ENCODE peak calls at places on chromosome X, in seven cellular contexts. One of them, this sample, is unnamed.

GRCh38 chrX:153864561-153865320 is 21.2 kb downstream of the L1CAM start:
- DNase-seq in BE2C: peak
- DNase-seq in GM20000: no peak
- DNase-seq in coronary artery: no peak
- DNase-seq in astrocyte: no peak
- DNase-seq in choroid plexus epithelial cell: no peak
- DNase-seq in tibial artery: no peak
- DNase-seq in this sample: no peak

GRCh38 chrX:56802921-56803848 is 74.1 kb downstream of the NBDY start:
- DNase-seq in BE2C: no peak
- DNase-seq in GM20000: no peak
- DNase-seq in coronary artery: peak
- DNase-seq in astrocyte: peak
- DNase-seq in choroid plexus epithelial cell: peak
- DNase-seq in tibial artery: peak
- DNase-seq in this sample: peak

GRCh38 chrX:47200385-47201150 is 6.9 kb downstream of the UBA1 start:
- DNase-seq in BE2C: no peak
- DNase-seq in GM20000: no peak
- DNase-seq in coronary artery: no peak
- DNase-seq in astrocyte: peak
- DNase-seq in choroid plexus epithelial cell: peak
- DNase-seq in tibial artery: peak
- DNase-seq in this sample: no peak

GRCh38 chrX:10750581-10750980 is 130.2 kb upstream of the MID1 start:
- DNase-seq in BE2C: no peak
- DNase-seq in GM20000: no peak
- DNase-seq in coronary artery: no peak
- DNase-seq in astrocyte: peak
- DNase-seq in choroid plexus epithelial cell: no peak
- DNase-seq in tibial artery: no peak
- DNase-seq in this sample: no peak

GRCh38 chrX:25028726-25029125 is 13.0 kb upstream of the ARX start:
- DNase-seq in BE2C: no peak
- DNase-seq in GM20000: no peak
- DNase-seq in coronary artery: no peak
- DNase-seq in astrocyte: peak
- DNase-seq in choroid plexus epithelial cell: peak
- DNase-seq in tibial artery: no peak
- DNase-seq in this sample: peak

GRCh38 chrX:64394059-64394873 is 986 bp downstream of the MTMR8 start:
- DNase-seq in BE2C: no peak
- DNase-seq in GM20000: no peak
- DNase-seq in coronary artery: no peak
- DNase-seq in astrocyte: no peak
- DNase-seq in choroid plexus epithelial cell: no peak
- DNase-seq in tibial artery: no peak
- DNase-seq in this sample: no peak

GRCh38 chrX:44898411-44899221 is 25.6 kb downstream of the KDM6A start:
- DNase-seq in BE2C: no peak
- DNase-seq in GM20000: no peak
- DNase-seq in coronary artery: no peak
- DNase-seq in astrocyte: peak
- DNase-seq in choroid plexus epithelial cell: peak
- DNase-seq in tibial artery: no peak
- DNase-seq in this sample: no peak

GRCh38 chrX:2677764-2678163 is 13.3 kb upstream of the CD99 start:
- DNase-seq in BE2C: no peak
- DNase-seq in GM20000: no peak
- DNase-seq in coronary artery: peak
- DNase-seq in astrocyte: peak
- DNase-seq in choroid plexus epithelial cell: peak
- DNase-seq in tibial artery: peak
- DNase-seq in this sample: peak

GRCh38 chrX:22360129-22360528 is 87.4 kb downstream of the CBLL2 start:
- DNase-seq in BE2C: no peak
- DNase-seq in GM20000: no peak
- DNase-seq in coronary artery: no peak
- DNase-seq in astrocyte: no peak
- DNase-seq in choroid plexus epithelial cell: no peak
- DNase-seq in tibial artery: no peak
- DNase-seq in this sample: no peak

DNA sequence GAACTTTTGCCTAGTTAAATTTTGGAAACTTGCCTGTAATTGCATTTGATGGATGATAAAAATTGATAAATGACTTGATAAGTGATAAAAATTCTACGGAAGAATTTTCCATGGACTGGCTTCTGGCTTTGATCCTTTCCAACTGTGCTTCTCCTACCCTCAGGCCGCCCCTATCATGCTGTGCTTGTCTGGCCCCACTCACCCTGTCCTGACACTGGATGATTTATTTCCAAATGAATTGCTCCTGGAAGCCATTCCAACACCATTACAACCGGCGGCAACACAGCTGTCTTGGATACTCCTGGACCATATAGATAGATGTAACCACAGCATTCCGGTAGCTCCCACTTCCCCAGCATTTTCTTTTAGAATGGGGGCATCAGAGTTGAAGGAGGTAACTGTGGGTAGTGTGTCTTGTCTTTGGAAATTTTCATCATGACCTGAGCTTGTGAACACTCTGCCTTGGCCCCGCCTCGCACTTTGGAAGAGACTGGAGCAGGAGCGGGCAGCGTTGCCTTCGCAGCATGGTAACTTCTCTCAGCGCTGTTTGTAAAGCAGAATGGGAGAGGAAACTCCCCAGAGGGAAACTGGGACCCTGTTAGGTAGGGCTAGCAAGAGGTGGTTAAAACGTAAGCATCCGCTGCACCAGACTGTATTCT is 77.4 kb downstream of the TBL1X start:
- DNase-seq in BE2C: peak
- DNase-seq in GM20000: no peak
- DNase-seq in coronary artery: no peak
- DNase-seq in astrocyte: peak
- DNase-seq in choroid plexus epithelial cell: no peak
- DNase-seq in tibial artery: no peak
- DNase-seq in this sample: no peak
- TF ChIP-seq CTCF in BE2C: no peak
- TF ChIP-seq CTCF in GM20000: no peak
- TF ChIP-seq CTCF in coronary artery: no peak
- TF ChIP-seq CTCF in astrocyte: no peak
- TF ChIP-seq CTCF in choroid plexus epithelial cell: no peak
- TF ChIP-seq CTCF in tibial artery: no peak
- TF ChIP-seq CTCF in this sample: no peak

GRCh38 chrX:23919148-23919547 is 11.3 kb downstream of the CXorf58 start:
- DNase-seq in BE2C: no peak
- DNase-seq in GM20000: no peak
- DNase-seq in coronary artery: no peak
- DNase-seq in astrocyte: no peak
- DNase-seq in choroid plexus epithelial cell: no peak
- DNase-seq in tibial artery: no peak
- DNase-seq in this sample: no peak

DNA sequence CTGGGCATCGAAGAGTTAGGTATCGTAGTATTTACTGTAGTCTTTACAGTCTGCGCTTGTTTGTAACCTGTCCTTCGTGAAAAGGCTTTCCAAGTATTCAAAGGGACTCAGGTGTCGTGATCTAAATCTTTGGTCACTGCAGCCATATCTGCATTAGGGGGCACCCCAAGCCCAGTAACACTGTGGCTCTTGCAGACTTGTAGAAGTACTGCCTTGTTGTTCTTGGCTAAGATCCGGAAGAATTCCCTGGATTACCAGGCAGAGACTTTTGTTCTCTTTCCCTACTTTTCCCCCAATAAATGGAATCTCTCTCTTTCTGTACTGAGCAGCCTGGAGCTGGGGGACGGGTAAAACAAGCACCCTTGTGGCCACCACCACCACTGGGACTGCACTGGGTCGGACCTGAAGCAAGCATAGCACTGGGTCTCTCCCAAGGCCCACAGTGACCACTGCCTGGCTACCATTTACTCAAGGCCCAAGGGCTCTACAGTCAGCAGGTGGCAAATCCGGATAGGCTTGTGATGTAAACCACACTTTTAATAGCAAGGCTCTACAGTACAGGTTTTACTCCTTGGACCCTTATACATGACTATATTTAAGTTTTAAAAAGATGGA is 12.0 kb downstream of the CXorf58 start:
- DNase-seq in BE2C: no peak
- DNase-seq in GM20000: no peak
- DNase-seq in coronary artery: no peak
- DNase-seq in astrocyte: no peak
- DNase-seq in choroid plexus epithelial cell: no peak
- DNase-seq in tibial artery: no peak
- DNase-seq in this sample: no peak
- TF ChIP-seq CTCF in BE2C: peak
- TF ChIP-seq CTCF in GM20000: no peak
- TF ChIP-seq CTCF in coronary artery: no peak
- TF ChIP-seq CTCF in astrocyte: no peak
- TF ChIP-seq CTCF in choroid plexus epithelial cell: peak
- TF ChIP-seq CTCF in tibial artery: no peak
- TF ChIP-seq CTCF in this sample: peak

GRCh38 chrX:135988245-135988644 is 3.0 kb downstream of the SLC9A6 start:
- DNase-seq in BE2C: no peak
- DNase-seq in GM20000: no peak
- DNase-seq in coronary artery: no peak
- DNase-seq in astrocyte: no peak
- DNase-seq in choroid plexus epithelial cell: no peak
- DNase-seq in tibial artery: no peak
- DNase-seq in this sample: no peak

GRCh38 chrX:135982860-135983259 is 2.4 kb upstream of the SLC9A6 start:
- DNase-seq in BE2C: no peak
- DNase-seq in GM20000: no peak
- DNase-seq in coronary artery: no peak
- DNase-seq in astrocyte: no peak
- DNase-seq in choroid plexus epithelial cell: no peak
- DNase-seq in tibial artery: no peak
- DNase-seq in this sample: no peak

GRCh38 chrX:135984220-135984619 is 1.0 kb upstream of the SLC9A6 start:
- DNase-seq in BE2C: no peak
- DNase-seq in GM20000: no peak
- DNase-seq in coronary artery: no peak
- DNase-seq in astrocyte: no peak
- DNase-seq in choroid plexus epithelial cell: no peak
- DNase-seq in tibial artery: no peak
- DNase-seq in this sample: no peak

GRCh38 chrX:135985974-135986312 is 708 bp downstream of the SLC9A6 start:
- DNase-seq in BE2C: no peak
- DNase-seq in GM20000: peak
- DNase-seq in coronary artery: no peak
- DNase-seq in astrocyte: no peak
- DNase-seq in choroid plexus epithelial cell: no peak
- DNase-seq in tibial artery: no peak
- DNase-seq in this sample: no peak

DNA sequence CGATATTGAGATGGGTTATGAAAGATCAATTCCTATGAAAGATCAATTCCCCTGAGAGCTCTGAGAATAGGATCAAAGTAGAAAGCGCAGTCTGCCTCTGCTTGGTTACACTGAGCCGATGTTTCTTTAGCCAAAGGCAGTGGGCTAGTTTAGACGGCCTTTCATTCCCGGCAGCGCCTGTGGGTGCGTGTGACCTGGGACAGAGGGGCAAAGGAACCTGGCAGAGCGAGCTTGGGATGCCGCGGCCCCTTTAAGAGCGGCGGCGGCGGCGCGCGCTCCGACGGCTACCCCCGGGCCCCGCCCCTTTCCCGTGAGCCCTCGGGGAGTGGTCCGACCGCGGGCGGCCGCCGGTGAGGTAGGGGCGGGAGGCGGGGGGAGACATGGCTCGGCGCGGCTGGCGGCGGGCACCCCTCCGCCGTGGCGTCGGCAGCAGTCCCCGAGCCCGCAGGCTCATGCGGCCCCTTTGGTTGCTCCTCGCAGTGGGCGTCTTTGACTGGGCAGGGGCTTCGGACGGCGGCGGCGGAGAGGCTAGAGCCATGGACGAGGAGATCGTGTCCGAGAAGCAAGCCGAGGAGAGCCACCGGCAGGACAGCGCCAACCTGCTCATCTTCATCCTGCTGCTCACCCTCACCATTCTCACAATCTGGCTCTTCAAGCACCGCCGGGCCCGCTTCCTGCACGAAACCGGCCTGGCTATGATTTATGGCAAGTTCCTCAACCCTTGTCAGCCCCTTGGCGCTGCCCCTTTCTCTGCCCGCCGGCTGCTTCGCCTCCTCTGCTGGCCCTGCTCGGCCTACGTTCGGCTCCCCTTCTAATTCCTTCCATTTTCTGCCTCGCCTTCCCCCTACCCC is at the start of gene SLC9A6:
- DNase-seq in BE2C: peak
- DNase-seq in GM20000: peak
- DNase-seq in coronary artery: peak
- DNase-seq in astrocyte: no peak
- DNase-seq in choroid plexus epithelial cell: peak
- DNase-seq in tibial artery: peak
- DNase-seq in this sample: no peak
- TF ChIP-seq CTCF in BE2C: no peak
- TF ChIP-seq CTCF in GM20000: no peak
- TF ChIP-seq CTCF in coronary artery: no peak
- TF ChIP-seq CTCF in astrocyte: no peak
- TF ChIP-seq CTCF in choroid plexus epithelial cell: no peak
- TF ChIP-seq CTCF in tibial artery: no peak
- TF ChIP-seq CTCF in this sample: no peak

GRCh38 chrX:40284852-40285251 is 187.1 kb upstream of the BCOR start:
- DNase-seq in BE2C: no peak
- DNase-seq in GM20000: no peak
- DNase-seq in coronary artery: no peak
- DNase-seq in astrocyte: no peak
- DNase-seq in choroid plexus epithelial cell: no peak
- DNase-seq in tibial artery: no peak
- DNase-seq in this sample: no peak

GRCh38 chrX:40285876-40286275 is 188.1 kb upstream of the BCOR start:
- DNase-seq in BE2C: no peak
- DNase-seq in GM20000: no peak
- DNase-seq in coronary artery: no peak
- DNase-seq in astrocyte: no peak
- DNase-seq in choroid plexus epithelial cell: no peak
- DNase-seq in tibial artery: no peak
- DNase-seq in this sample: no peak

GRCh38 chrX:40291553-40291952 is 193.8 kb upstream of the BCOR start:
- DNase-seq in BE2C: no peak
- DNase-seq in GM20000: no peak
- DNase-seq in coronary artery: no peak
- DNase-seq in astrocyte: no peak
- DNase-seq in choroid plexus epithelial cell: no peak
- DNase-seq in tibial artery: no peak
- DNase-seq in this sample: no peak

DNA sequence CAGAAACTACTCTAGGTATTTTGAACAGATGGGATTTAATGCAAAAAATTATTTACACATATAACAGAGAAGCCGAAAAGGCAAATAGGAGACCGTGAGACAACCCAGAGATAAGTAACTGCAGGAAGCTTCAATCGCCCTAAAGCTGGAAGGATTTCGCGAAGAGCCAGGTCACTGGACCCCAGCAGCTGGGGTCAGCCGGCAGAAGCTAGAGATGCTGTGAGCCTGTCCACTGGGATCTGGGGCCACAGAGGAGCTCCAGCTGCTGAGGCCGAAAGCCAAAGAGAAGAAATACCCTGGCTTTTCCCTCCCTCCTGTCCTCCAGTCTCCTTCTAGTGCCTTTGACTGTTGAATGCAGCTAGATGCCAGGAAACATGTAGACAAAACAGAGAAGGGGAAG is 192.8 kb upstream of the BCOR start:
- DNase-seq in BE2C: no peak
- DNase-seq in GM20000: no peak
- DNase-seq in coronary artery: no peak
- DNase-seq in astrocyte: no peak
- DNase-seq in choroid plexus epithelial cell: no peak
- DNase-seq in tibial artery: no peak
- DNase-seq in this sample: no peak
- TF ChIP-seq CTCF in BE2C: no peak
- TF ChIP-seq CTCF in GM20000: no peak
- TF ChIP-seq CTCF in coronary artery: no peak
- TF ChIP-seq CTCF in astrocyte: no peak
- TF ChIP-seq CTCF in choroid plexus epithelial cell: no peak
- TF ChIP-seq CTCF in tibial artery: no peak
- TF ChIP-seq CTCF in this sample: no peak